ENCODE peak calls at places on chromosomes 16 and 17, in six cellular contexts. W is H54; C is stimulated activated CD4-positive, alpha-beta T cell treated with anti-CD3 and anti-CD28 coated beads, Interleukin-1b, Interleukin-23, amount 100 ng/mL, for 4 hours; Y is stomach; K is activated CD4-positive, alpha-beta T cell treated with anti-CD3 and anti-CD28 coated beads for 48 hours; H is Right ventricle myocardium superior. F is an unnamed sample.
A peak's percentile ranks its signal among the peaks of the same experiment; 100 is the strongest.

GRCh38 chr17:78318407-78318806 is 41.5 kb downstream of the SOCS3 start:
- DNase-seq in W (no peak), C (no peak), Y (no peak), K (no peak), H (no peak), F (no peak)

GRCh38 chr16:70592106-70592571 is 54.2 kb upstream of the IL34 start:
- DNase-seq in W (no peak), C (no peak), Y (no peak), K (no peak), H (peak; percentile 58), F (no peak)

GRCh38 chr16:84890427-84890826 is 70.6 kb downstream of the CRISPLD2 start:
- DNase-seq in W (no peak), C (no peak), Y (no peak), K (no peak), H (peak; percentile 15), F (no peak)

GRCh38 chr17:68462381-68463210 is 5.3 kb upstream of the WIPI1 start:
- DNase-seq in W (peak; percentile 69), C (peak; percentile 26), Y (peak; percentile 77), K (peak; percentile 80), H (peak; percentile 77), F (peak; percentile 86)

GRCh38 chr16:56164636-56165035 is 26.7 kb upstream of the GNAO1 start:
- DNase-seq in W (no peak), C (no peak), Y (no peak), K (no peak), H (no peak), F (no peak)

GRCh38 chr16:85049864-85050263 is 22.3 kb downstream of the KIAA0513 start:
- DNase-seq in W (no peak), C (no peak), Y (no peak), K (no peak), H (peak; percentile 41), F (no peak)

GRCh38 chr17:65181237-65182061 is 44.3 kb downstream of the RGS9 start:
- DNase-seq in W (no peak), C (no peak), Y (no peak), K (peak; percentile 74), H (no peak), F (no peak)

GRCh38 chr17:7361906-7362305 is 7.0 kb downstream of the TMEM95 start:
- DNase-seq in W (no peak), C (no peak), Y (no peak), K (no peak), H (no peak), F (no peak)

GRCh38 chr17:67759355-67760171 is 41.8 kb downstream of the NOL11 start:
- DNase-seq in W (peak; percentile 38), C (no peak), Y (no peak), K (no peak), H (peak; percentile 66), F (no peak)

GRCh38 chr17:74712301-74712700 is 422 bp downstream of the CD300LF start:
- DNase-seq in W (no peak), C (no peak), Y (no peak), K (no peak), H (no peak), F (no peak)

GRCh38 chr17:72954595-72954994 is 137.9 kb downstream of the SLC39A11 start:
- DNase-seq in W (no peak), C (no peak), Y (no peak), K (no peak), H (no peak), F (no peak)

F was measured in NCI-H345.